ENCODE peak calls at places on chromosomes 11 and 22, in seven cellular contexts. E, F, X, P, Y, M and R are unnamed samples.

GRCh38 chr11:45333023-45333422 is 46.9 kb upstream of the SYT13 start:
- DNase-seq in Y (no peak), X (no peak), P (no peak), M (no peak), F (no peak), E (no peak), R (no peak)

GRCh38 chr22:44159811-44160210 is 20.9 kb upstream of the PARVG start:
- DNase-seq in E (no peak), X (no peak), F (peak; percentile 31), Y (no peak), P (no peak), M (no peak), R (no peak)

GRCh38 chr22:30232716-30233218 is 13.8 kb downstream of the LIF start:
- DNase-seq in P (no peak), E (no peak), M (no peak), X (peak; percentile 73), Y (no peak), F (no peak), R (no peak)

GRCh38 chr11:67264886-67265632 is 1.2 kb upstream of the GRK2 start:
- DNase-seq in X (no peak), E (no peak), Y (no peak), P (no peak), M (no peak), F (no peak), R (no peak)

GRCh38 chr11:123202155-123202714 is 7.2 kb upstream of the CLMP start:
- DNase-seq in Y (no peak), F (peak; percentile 79), P (no peak), E (no peak), M (no peak), X (no peak), R (no peak)

GRCh38 chr11:76783294-76783900 is at the start of gene TSKU:
- DNase-seq in Y (no peak), P (no peak), F (no peak), X (peak; percentile 47), M (no peak), E (no peak), R (no peak)

GRCh38 chr22:50125029-50125428 is 35.2 kb downstream of the MOV10L1 start:
- DNase-seq in F (no peak), P (no peak), M (no peak), E (no peak), Y (no peak), X (no peak), R (no peak)

GRCh38 chr11:62445314-62445740 is 26.5 kb downstream of the SCGB1A1 start:
- DNase-seq in M (no peak), F (no peak), P (no peak), X (peak; percentile 65), E (no peak), Y (no peak), R (no peak)

GRCh38 chr11:80109031-80109430 is 668.2 kb upstream of the TENM4 start:
- DNase-seq in M (no peak), Y (no peak), E (no peak), P (no peak), X (no peak), F (peak; percentile 38), R (no peak)

GRCh38 chr11:79264284-79264683 is 176.5 kb downstream of the TENM4 start:
- DNase-seq in X (no peak), F (no peak), P (no peak), E (no peak), M (no peak), Y (no peak), R (no peak)

GRCh38 chr11:18383388-18384156 is 10.8 kb upstream of the LDHA start:
- DNase-seq in M (no peak), P (peak; percentile 44), E (peak; percentile 76), F (peak; percentile 99), X (peak; percentile 97), Y (peak; percentile 95), R (peak; percentile 92)

GRCh38 chr11:79249341-79249993 is 191.4 kb downstream of the TENM4 start:
- DNase-seq in X (peak; percentile 42), Y (no peak), P (no peak), F (no peak), E (peak; percentile 22), M (no peak), R (no peak)

GRCh38 chr11:65381721-65382035 is 768 bp downstream of the SLC25A45 start:
- DNase-seq in Y (peak; percentile 52), E (peak; percentile 30), F (peak; percentile 87), P (no peak), M (no peak), X (peak; percentile 73), R (no peak)

GRCh38 chr22:25156736-25157135 is 42.9 kb upstream of the CRYBB3 start:
- DNase-seq in P (no peak), M (no peak), Y (no peak), F (peak; percentile 37), E (no peak), X (no peak), R (no peak)